ENCODE peak calls at places on chromosome 17, in eight cellular contexts. A, E, H, V, S, Z, G and I are unnamed samples.

GRCh38 chr17:56269509-56269908 is 116.2 kb downstream of the ANKFN1 start:
- DNase-seq in A (no peak), E (no peak), H (no peak), V (no peak), S (no peak), Z (no peak), G (no peak), I (no peak)

GRCh38 chr17:2101448-2102257 is 46.8 kb downstream of the HIC1 start:
- DNase-seq in A (peak; percentile 88), E (peak; percentile 87), H (peak; percentile 67), V (no peak), S (peak; percentile 58), Z (peak; percentile 96), G (peak; percentile 73), I (peak; percentile 94)

GRCh38 chr17:32646941-32647340 is 160.1 kb downstream of the CDK5R1 start:
- DNase-seq in A (no peak), E (no peak), H (no peak), V (no peak), S (no peak), Z (no peak), G (no peak), I (no peak)

GRCh38 chr17:5662409-5663150 is 78.3 kb upstream of the NLRP1 start:
- DNase-seq in A (no peak), E (no peak), H (peak; percentile 24), V (no peak), S (no peak), Z (no peak), G (no peak), I (no peak)

GRCh38 chr17:29349409-29349808 is 40.8 kb upstream of the TAOK1 start:
- DNase-seq in A (no peak), E (no peak), H (no peak), V (no peak), S (no peak), Z (no peak), G (no peak), I (no peak)

GRCh38 chr17:15944720-15945492 is at the start of gene ADORA2B:
- DNase-seq in A (peak; percentile 82), E (peak; percentile 68), H (no peak), V (peak; percentile 75), S (peak; percentile 67), Z (peak; percentile 75), G (no peak), I (peak; percentile 76)

GRCh38 chr17:7448461-7448860 is 3.6 kb downstream of the CHRNB1 start:
- DNase-seq in A (no peak), E (no peak), H (no peak), V (no peak), S (no peak), Z (no peak), G (no peak), I (no peak)

GRCh38 chr17:8900626-8901585 is 33.4 kb upstream of the PIK3R6 start:
- DNase-seq in A (no peak), E (no peak), H (peak; percentile 33), V (no peak), S (no peak), Z (no peak), G (no peak), I (no peak)

GRCh38 chr17:76567634-76568432 is 17.8 kb downstream of the ST6GALNAC2 start:
- DNase-seq in A (peak; percentile 74), E (peak; percentile 41), H (no peak), V (no peak), S (no peak), Z (no peak), G (no peak), I (no peak)

DNA sequence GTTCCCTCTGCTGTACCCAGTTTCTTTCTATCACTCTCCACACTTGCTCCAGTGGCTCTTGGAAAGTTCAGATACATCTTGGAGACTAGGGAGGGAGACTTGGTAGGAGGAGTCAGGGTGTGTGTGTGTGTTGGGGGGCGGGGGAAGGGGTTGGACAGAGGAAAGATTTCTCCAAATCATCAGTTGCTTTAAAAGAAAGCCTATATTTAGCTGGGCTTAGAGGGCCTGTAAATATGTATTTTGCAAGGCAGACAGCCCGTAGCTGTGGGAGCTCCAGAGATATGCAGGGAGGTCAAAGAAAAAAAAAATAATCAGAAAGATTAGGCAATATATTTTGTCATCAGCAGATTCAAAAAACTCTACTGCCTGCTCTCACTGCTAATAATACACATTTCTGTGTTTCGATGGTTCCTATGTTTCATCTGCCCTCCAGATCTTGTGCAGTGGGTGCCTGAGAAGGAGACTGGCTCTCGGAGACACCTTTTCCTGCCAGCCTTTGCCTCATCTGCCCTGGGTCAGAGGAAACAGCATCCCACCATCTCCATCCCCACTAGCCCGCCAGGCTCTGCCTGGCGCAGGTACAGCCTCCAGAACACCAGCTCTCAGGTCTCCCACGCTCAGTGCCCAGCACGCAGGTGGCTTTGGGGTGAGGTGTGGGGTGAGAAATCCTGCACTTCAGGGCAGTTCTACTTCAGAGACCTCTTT is 4.8 kb upstream of the PPP1R9B start:
- DNase-seq in A (no peak), E (no peak), H (peak; percentile 92), V (no peak), S (no peak), Z (no peak), G (no peak), I (no peak)
- H3K27ac ChIP-seq in A (peak overlapping the region; percentile 71), E (peak overlapping the region; percentile 85), H (peak overlapping the region; percentile 91), V (no peak overlapping the region), S (peak overlapping the region; percentile 98), Z (peak overlapping the region; percentile 24), G (no peak overlapping the region), I (peak overlapping the region; percentile 67)

GRCh38 chr17:67865438-67865837 is 40.1 kb downstream of the BPTF start:
- DNase-seq in A (no peak), E (no peak), H (no peak), V (no peak), S (no peak), Z (no peak), G (no peak), I (no peak)

GRCh38 chr17:67863624-67864247 is 38.4 kb downstream of the BPTF start:
- DNase-seq in A (no peak), E (no peak), H (no peak), V (no peak), S (no peak), Z (no peak), G (no peak), I (no peak)

GRCh38 chr17:67868176-67868575 is 42.9 kb downstream of the BPTF start:
- DNase-seq in A (no peak), E (no peak), H (no peak), V (no peak), S (no peak), Z (no peak), G (no peak), I (no peak)

GRCh38 chr17:67867591-67867990 is 42.3 kb downstream of the BPTF start:
- DNase-seq in A (no peak), E (no peak), H (no peak), V (no peak), S (no peak), Z (no peak), G (no peak), I (no peak)

DNA sequence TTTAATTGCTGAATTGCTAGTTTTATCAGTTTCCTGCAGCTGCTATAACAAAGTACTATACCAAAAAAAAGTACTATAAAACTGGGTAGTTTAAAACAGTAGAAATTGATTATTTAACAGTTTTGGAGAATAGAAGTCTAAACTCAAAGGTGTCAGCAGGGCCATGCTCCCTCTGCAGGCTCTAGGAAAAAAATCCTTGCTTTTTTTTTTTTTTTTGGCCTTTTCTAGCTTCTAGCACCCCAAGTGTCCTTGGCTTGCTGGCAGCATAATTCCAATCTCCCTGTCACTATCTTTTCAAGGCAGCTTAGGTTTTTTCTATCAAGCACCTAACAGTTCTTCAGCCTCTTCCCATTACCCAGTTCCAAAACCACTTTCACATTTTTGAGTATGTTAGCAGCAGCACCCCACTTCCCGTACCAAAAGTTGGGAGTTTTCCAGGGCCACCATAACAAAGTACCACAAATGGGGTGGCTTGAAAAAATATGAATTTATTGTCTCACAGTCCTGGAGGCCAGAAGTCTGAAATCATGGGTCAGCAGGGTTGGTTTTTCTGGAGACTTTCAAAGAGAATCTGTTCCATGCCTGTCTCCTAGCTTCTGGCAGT is 37.4 kb downstream of the BPTF start:
- DNase-seq in A (no peak), E (no peak), H (no peak), V (no peak), S (no peak), Z (no peak), G (no peak), I (no peak)
- TF ChIP-seq CTCF in A (no peak), E (no peak), H (no peak), V (peak; percentile 25), S (no peak), Z (no peak), G (peak; percentile 31), I (no peak)

DNA sequence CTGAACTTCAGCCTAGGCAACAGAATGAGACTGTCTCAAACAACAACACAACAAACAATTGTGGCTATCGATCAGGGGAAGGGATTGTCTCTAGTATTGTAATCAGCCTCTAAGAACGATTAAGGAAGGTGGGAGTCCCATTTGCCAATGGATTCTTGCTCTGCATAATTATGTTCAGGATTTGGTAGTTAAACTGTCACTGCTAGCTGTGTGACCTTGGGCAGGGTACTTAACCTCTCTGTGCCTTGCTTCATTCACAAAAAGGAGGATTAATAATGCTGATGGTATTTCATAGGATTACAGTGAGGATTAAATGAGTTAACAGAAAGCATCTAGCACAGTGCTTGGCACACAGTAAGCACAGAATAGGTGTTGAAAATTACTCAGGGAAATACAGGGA is 6.7 kb upstream of the SSTR2 start:
- DNase-seq in A (no peak), E (no peak), H (no peak), V (no peak), S (no peak), Z (no peak), G (no peak), I (no peak)
- H3K27ac ChIP-seq in A (no peak overlapping the region), E (no peak overlapping the region), H (no peak overlapping the region), V (no peak overlapping the region), S (no peak overlapping the region), Z (no peak overlapping the region), G (no peak overlapping the region), I (no peak overlapping the region)

GRCh38 chr17:59007995-59008394 is 98.7 kb downstream of the TRIM37 start:
- DNase-seq in A (no peak), E (no peak), H (no peak), V (no peak), S (no peak), Z (no peak), G (no peak), I (no peak)

GRCh38 chr17:59004338-59005111 is 102.2 kb downstream of the TRIM37 start:
- DNase-seq in A (no peak), E (peak; percentile 50), H (no peak), V (peak; percentile 70), S (peak; percentile 46), Z (peak; percentile 66), G (peak; percentile 59), I (peak; percentile 64)

GRCh38 chr17:59010026-59010425 is 96.7 kb downstream of the TRIM37 start:
- DNase-seq in A (no peak), E (no peak), H (no peak), V (no peak), S (no peak), Z (no peak), G (no peak), I (no peak)

GRCh38 chr17:59003860-59004259 is 102.8 kb downstream of the TRIM37 start:
- DNase-seq in A (no peak), E (no peak), H (no peak), V (no peak), S (no peak), Z (no peak), G (no peak), I (no peak)

DNA sequence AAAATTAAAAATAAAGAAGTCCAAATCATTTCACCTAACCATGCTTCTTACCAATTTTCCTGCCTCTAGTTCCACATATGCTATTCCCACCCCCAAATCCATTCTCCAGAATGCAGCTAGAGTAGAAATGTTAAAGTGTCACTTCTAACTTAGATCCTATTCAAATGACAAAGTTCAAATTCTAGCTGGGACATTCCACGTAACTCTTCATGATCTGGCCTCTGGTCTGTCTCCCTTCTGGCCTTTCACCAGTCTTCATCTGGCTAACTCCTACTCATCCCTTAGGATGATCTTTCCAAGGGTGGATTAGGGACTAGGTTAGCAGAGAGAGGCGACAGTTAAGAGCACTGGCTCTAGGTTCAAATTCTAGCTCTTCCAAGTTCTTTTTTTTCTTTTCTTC is 97.9 kb downstream of the TRIM37 start:
- DNase-seq in A (no peak), E (no peak), H (no peak), V (no peak), S (no peak), Z (no peak), G (no peak), I (no peak)
- TF ChIP-seq CTCF in A (no peak), E (no peak), H (no peak), V (no peak), S (no peak), Z (no peak), G (no peak), I (no peak)